ENCODE peak calls at places on chromosomes 1 and 21, in seven cellular contexts. Y, G, O, C, K, X and N are unnamed samples.

GRCh38 chr21:45001134-45002095 is 61.6 kb downstream of the SLX9 start:
- DNase-seq in X (no peak), G (no peak), Y (peak), C (no peak), K (no peak), O (no peak), N (no peak)

GRCh38 chr1:69569281-69569970 is 1.7 kb downstream of the LRRC7 start:
- DNase-seq in K (peak), O (no peak), G (no peak), C (no peak), X (no peak), Y (no peak), N (no peak)

GRCh38 chr1:172778461-172779455 is 119.9 kb downstream of the FASLG start:
- DNase-seq in K (peak), O (no peak), G (no peak), X (peak), Y (no peak), C (peak), N (no peak)

GRCh38 chr1:77631302-77631701 is 51.2 kb downstream of the ZZZ3 start:
- DNase-seq in G (no peak), X (no peak), O (no peak), K (no peak), Y (no peak), C (no peak), N (no peak)

GRCh38 chr1:47766832-47767740 is 230.1 kb downstream of the TRABD2B start:
- DNase-seq in G (no peak), K (no peak), C (peak), X (no peak), Y (no peak), O (no peak), N (no peak)

GRCh38 chr1:5891141-5891540 is 101.1 kb downstream of the NPHP4 start:
- DNase-seq in O (no peak), C (no peak), Y (no peak), G (no peak), K (no peak), X (no peak), N (no peak)

GRCh38 chr1:191702124-191702523 is 456.1 kb upstream of the RGS18 start:
- DNase-seq in C (no peak), X (no peak), Y (no peak), G (no peak), O (no peak), K (no peak), N (no peak)

GRCh38 chr1:27011058-27011764 is 1.4 kb downstream of the TENT5B start:
- DNase-seq in X (no peak), K (no peak), O (no peak), Y (no peak), C (peak), G (no peak), N (no peak)

GRCh38 chr1:17719874-17720273 is 35.3 kb upstream of the ACTL8 start:
- DNase-seq in K (no peak), G (no peak), Y (no peak), C (no peak), X (no peak), O (no peak), N (no peak)